ENCODE peak calls at places on chromosomes 2 and 18, in eight cellular contexts. One of them, this sample, is unnamed.

GRCh38 chr2:214774108-214774507 is 35.4 kb downstream of the BARD1 start:
- DNase-seq in A549: no peak
- DNase-seq in caudate nucleus: no peak
- DNase-seq in heart right ventricle: no peak
- DNase-seq in adrenal gland: no peak
- DNase-seq in neuronal stem cell: no peak
- DNase-seq in SJSA1: no peak
- DNase-seq in AG04450: peak; percentile 29
- DNase-seq in this sample: no peak

GRCh38 chr2:101464841-101465240 is 10.1 kb downstream of the RFX8 start:
- DNase-seq in A549: no peak
- DNase-seq in caudate nucleus: no peak
- DNase-seq in heart right ventricle: no peak
- DNase-seq in adrenal gland: no peak
- DNase-seq in neuronal stem cell: no peak
- DNase-seq in SJSA1: no peak
- DNase-seq in AG04450: no peak
- DNase-seq in this sample: no peak

GRCh38 chr2:220469201-220469600 is 841.8 kb downstream of the SLC4A3 start:
- DNase-seq in A549: no peak
- DNase-seq in caudate nucleus: no peak
- DNase-seq in heart right ventricle: no peak
- DNase-seq in adrenal gland: no peak
- DNase-seq in neuronal stem cell: no peak
- DNase-seq in SJSA1: no peak
- DNase-seq in AG04450: peak; percentile 36
- DNase-seq in this sample: no peak

GRCh38 chr2:164275659-164276058 is 345.6 kb downstream of the GRB14 start:
- DNase-seq in A549: no peak
- DNase-seq in caudate nucleus: no peak
- DNase-seq in heart right ventricle: no peak
- DNase-seq in adrenal gland: no peak
- DNase-seq in neuronal stem cell: no peak
- DNase-seq in SJSA1: no peak
- DNase-seq in AG04450: no peak
- DNase-seq in this sample: no peak

GRCh38 chr18:13273800-13274199 is 55.2 kb downstream of the LDLRAD4 start:
- DNase-seq in A549: no peak
- DNase-seq in caudate nucleus: no peak
- DNase-seq in heart right ventricle: no peak
- DNase-seq in adrenal gland: peak; percentile 19
- DNase-seq in neuronal stem cell: no peak
- DNase-seq in SJSA1: peak; percentile 30
- DNase-seq in AG04450: no peak
- DNase-seq in this sample: no peak

GRCh38 chr2:46364797-46365457 is 67.7 kb downstream of the EPAS1 start:
- DNase-seq in A549: peak; percentile 50
- DNase-seq in caudate nucleus: no peak
- DNase-seq in heart right ventricle: peak; percentile 65
- DNase-seq in adrenal gland: peak; percentile 58
- DNase-seq in neuronal stem cell: peak; percentile 26
- DNase-seq in SJSA1: no peak
- DNase-seq in AG04450: peak; percentile 20
- DNase-seq in this sample: peak; percentile 66

GRCh38 chr2:130391058-130391871 is 35.4 kb downstream of the PTPN18 start:
- DNase-seq in A549: peak; percentile 66
- DNase-seq in caudate nucleus: peak; percentile 46
- DNase-seq in heart right ventricle: peak; percentile 76
- DNase-seq in adrenal gland: peak; percentile 78
- DNase-seq in neuronal stem cell: peak; percentile 44
- DNase-seq in SJSA1: peak; percentile 73
- DNase-seq in AG04450: no peak
- DNase-seq in this sample: peak; percentile 90

GRCh38 chr2:171347158-171347557 is 86.6 kb downstream of the METTL8 start:
- DNase-seq in A549: no peak
- DNase-seq in caudate nucleus: no peak
- DNase-seq in heart right ventricle: no peak
- DNase-seq in adrenal gland: no peak
- DNase-seq in neuronal stem cell: no peak
- DNase-seq in SJSA1: no peak
- DNase-seq in AG04450: no peak
- DNase-seq in this sample: no peak

GRCh38 chr2:239315308-239315707 is 85.5 kb downstream of the HDAC4 start:
- DNase-seq in A549: no peak
- DNase-seq in caudate nucleus: no peak
- DNase-seq in heart right ventricle: no peak
- DNase-seq in adrenal gland: peak; percentile 15
- DNase-seq in neuronal stem cell: no peak
- DNase-seq in SJSA1: no peak
- DNase-seq in AG04450: no peak
- DNase-seq in this sample: peak; percentile 7

GRCh38 chr18:44957440-44957839 is 276.8 kb downstream of the SETBP1 start:
- DNase-seq in A549: no peak
- DNase-seq in caudate nucleus: no peak
- DNase-seq in heart right ventricle: no peak
- DNase-seq in adrenal gland: no peak
- DNase-seq in neuronal stem cell: no peak
- DNase-seq in SJSA1: no peak
- DNase-seq in AG04450: no peak
- DNase-seq in this sample: no peak

DNA sequence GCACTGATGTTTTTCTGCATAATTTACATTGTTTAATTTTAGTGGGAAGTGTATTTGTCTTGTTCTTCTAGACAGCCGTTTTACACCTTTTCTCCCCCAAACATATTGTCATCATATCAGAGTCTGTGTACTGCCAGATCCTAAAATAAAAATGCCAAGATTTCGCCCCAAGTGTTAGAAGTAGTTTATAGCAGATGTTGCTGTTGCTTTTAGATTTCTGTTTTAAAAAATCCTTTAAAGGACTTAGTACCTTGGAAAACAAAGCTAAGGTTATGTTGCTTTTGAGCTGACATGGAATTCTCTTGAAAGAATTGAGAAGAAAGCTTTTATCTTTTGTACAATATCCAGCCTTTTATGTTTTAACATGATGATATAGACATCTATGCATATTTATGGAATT is 36.1 kb downstream of the NAB1 start:
- DNase-seq in A549: no peak
- DNase-seq in caudate nucleus: no peak
- DNase-seq in heart right ventricle: no peak
- DNase-seq in adrenal gland: no peak
- DNase-seq in neuronal stem cell: no peak
- DNase-seq in SJSA1: no peak
- DNase-seq in AG04450: no peak
- DNase-seq in this sample: no peak
- H3K27ac ChIP-seq in A549: no peak overlapping the region
- H3K27ac ChIP-seq in caudate nucleus: no peak overlapping the region
- H3K27ac ChIP-seq in heart right ventricle: no peak overlapping the region
- H3K27ac ChIP-seq in adrenal gland: no peak overlapping the region
- H3K27ac ChIP-seq in neuronal stem cell: no peak overlapping the region
- H3K27ac ChIP-seq in SJSA1: no peak overlapping the region
- H3K27ac ChIP-seq in AG04450: no peak overlapping the region
- H3K27ac ChIP-seq in this sample: no peak overlapping the region

GRCh38 chr2:235005023-235005422 is 53.2 kb downstream of the SH3BP4 start:
- DNase-seq in A549: no peak
- DNase-seq in caudate nucleus: no peak
- DNase-seq in heart right ventricle: no peak
- DNase-seq in adrenal gland: no peak
- DNase-seq in neuronal stem cell: no peak
- DNase-seq in SJSA1: no peak
- DNase-seq in AG04450: no peak
- DNase-seq in this sample: no peak

GRCh38 chr2:235004289-235004903 is 52.6 kb downstream of the SH3BP4 start:
- DNase-seq in A549: no peak
- DNase-seq in caudate nucleus: no peak
- DNase-seq in heart right ventricle: no peak
- DNase-seq in adrenal gland: no peak
- DNase-seq in neuronal stem cell: no peak
- DNase-seq in SJSA1: no peak
- DNase-seq in AG04450: no peak
- DNase-seq in this sample: no peak

GRCh38 chr2:235006461-235006860 is 54.6 kb downstream of the SH3BP4 start:
- DNase-seq in A549: no peak
- DNase-seq in caudate nucleus: no peak
- DNase-seq in heart right ventricle: no peak
- DNase-seq in adrenal gland: no peak
- DNase-seq in neuronal stem cell: no peak
- DNase-seq in SJSA1: no peak
- DNase-seq in AG04450: no peak
- DNase-seq in this sample: no peak

GRCh38 chr2:235006986-235007385 is 55.2 kb downstream of the SH3BP4 start:
- DNase-seq in A549: no peak
- DNase-seq in caudate nucleus: no peak
- DNase-seq in heart right ventricle: no peak
- DNase-seq in adrenal gland: no peak
- DNase-seq in neuronal stem cell: no peak
- DNase-seq in SJSA1: no peak
- DNase-seq in AG04450: no peak
- DNase-seq in this sample: no peak

GRCh38 chr2:235005603-235006259 is 53.9 kb downstream of the SH3BP4 start:
- DNase-seq in A549: no peak
- DNase-seq in caudate nucleus: peak; percentile 31
- DNase-seq in heart right ventricle: peak; percentile 54
- DNase-seq in adrenal gland: no peak
- DNase-seq in neuronal stem cell: peak; percentile 65
- DNase-seq in SJSA1: no peak
- DNase-seq in AG04450: no peak
- DNase-seq in this sample: peak; percentile 90
- H3K27ac ChIP-seq in A549: no peak overlapping the region
- H3K27ac ChIP-seq in caudate nucleus: peak overlapping the region; percentile 22
- H3K27ac ChIP-seq in heart right ventricle: no peak overlapping the region
- H3K27ac ChIP-seq in adrenal gland: no peak overlapping the region
- H3K27ac ChIP-seq in neuronal stem cell: peak overlapping the region; percentile 52
- H3K27ac ChIP-seq in SJSA1: no peak overlapping the region
- H3K27ac ChIP-seq in AG04450: peak overlapping the region; percentile 31
- H3K27ac ChIP-seq in this sample: peak overlapping the region; percentile 41

GRCh38 chr2:142128105-142128504 is 2.7 kb downstream of the LRP1B start:
- DNase-seq in A549: no peak
- DNase-seq in caudate nucleus: no peak
- DNase-seq in heart right ventricle: no peak
- DNase-seq in adrenal gland: no peak
- DNase-seq in neuronal stem cell: no peak
- DNase-seq in SJSA1: no peak
- DNase-seq in AG04450: no peak
- DNase-seq in this sample: no peak

GRCh38 chr2:142131016-142131714 is at the start of gene LRP1B:
- DNase-seq in A549: no peak
- DNase-seq in caudate nucleus: peak; percentile 12
- DNase-seq in heart right ventricle: no peak
- DNase-seq in adrenal gland: peak; percentile 29
- DNase-seq in neuronal stem cell: peak; percentile 32
- DNase-seq in SJSA1: no peak
- DNase-seq in AG04450: no peak
- DNase-seq in this sample: peak; percentile 31

GRCh38 chr2:142127248-142127647 is 3.6 kb downstream of the LRP1B start:
- DNase-seq in A549: no peak
- DNase-seq in caudate nucleus: no peak
- DNase-seq in heart right ventricle: no peak
- DNase-seq in adrenal gland: no peak
- DNase-seq in neuronal stem cell: no peak
- DNase-seq in SJSA1: no peak
- DNase-seq in AG04450: no peak
- DNase-seq in this sample: no peak

GRCh38 chr2:142124706-142125105 is 6.1 kb downstream of the LRP1B start:
- DNase-seq in A549: no peak
- DNase-seq in caudate nucleus: no peak
- DNase-seq in heart right ventricle: no peak
- DNase-seq in adrenal gland: no peak
- DNase-seq in neuronal stem cell: no peak
- DNase-seq in SJSA1: no peak
- DNase-seq in AG04450: no peak
- DNase-seq in this sample: no peak

GRCh38 chr2:142130111-142131015 is 453 bp downstream of the LRP1B start:
- DNase-seq in A549: no peak
- DNase-seq in caudate nucleus: peak; percentile 22
- DNase-seq in heart right ventricle: peak; percentile 7
- DNase-seq in adrenal gland: peak; percentile 75
- DNase-seq in neuronal stem cell: peak; percentile 60
- DNase-seq in SJSA1: peak; percentile 40
- DNase-seq in AG04450: no peak
- DNase-seq in this sample: peak; percentile 53
- H3K27ac ChIP-seq in A549: no peak overlapping the region
- H3K27ac ChIP-seq in caudate nucleus: peak overlapping the region; percentile 97
- H3K27ac ChIP-seq in heart right ventricle: no peak overlapping the region
- H3K27ac ChIP-seq in adrenal gland: peak overlapping the region; percentile 21
- H3K27ac ChIP-seq in neuronal stem cell: no peak overlapping the region
- H3K27ac ChIP-seq in SJSA1: no peak overlapping the region
- H3K27ac ChIP-seq in AG04450: no peak overlapping the region
- H3K27ac ChIP-seq in this sample: no peak overlapping the region

GRCh38 chr2:201130524-201131186 is 14.7 kb downstream of the CFLAR start:
- DNase-seq in A549: no peak
- DNase-seq in caudate nucleus: no peak
- DNase-seq in heart right ventricle: peak; percentile 36
- DNase-seq in adrenal gland: no peak
- DNase-seq in neuronal stem cell: no peak
- DNase-seq in SJSA1: peak; percentile 63
- DNase-seq in AG04450: peak; percentile 48
- DNase-seq in this sample: no peak

GRCh38 chr2:201127128-201127521 is 11.2 kb downstream of the CFLAR start:
- DNase-seq in A549: no peak
- DNase-seq in caudate nucleus: no peak
- DNase-seq in heart right ventricle: no peak
- DNase-seq in adrenal gland: no peak
- DNase-seq in neuronal stem cell: no peak
- DNase-seq in SJSA1: no peak
- DNase-seq in AG04450: no peak
- DNase-seq in this sample: no peak

GRCh38 chr2:201126308-201127127 is 10.6 kb downstream of the CFLAR start:
- DNase-seq in A549: no peak
- DNase-seq in caudate nucleus: no peak
- DNase-seq in heart right ventricle: no peak
- DNase-seq in adrenal gland: no peak
- DNase-seq in neuronal stem cell: no peak
- DNase-seq in SJSA1: no peak
- DNase-seq in AG04450: no peak
- DNase-seq in this sample: no peak

GRCh38 chr2:201127570-201127969 is 11.6 kb downstream of the CFLAR start:
- DNase-seq in A549: no peak
- DNase-seq in caudate nucleus: no peak
- DNase-seq in heart right ventricle: peak; percentile 38
- DNase-seq in adrenal gland: no peak
- DNase-seq in neuronal stem cell: no peak
- DNase-seq in SJSA1: no peak
- DNase-seq in AG04450: peak; percentile 18
- DNase-seq in this sample: peak; percentile 86

GRCh38 chr2:201129044-201129505 is 13.1 kb downstream of the CFLAR start:
- DNase-seq in A549: no peak
- DNase-seq in caudate nucleus: no peak
- DNase-seq in heart right ventricle: no peak
- DNase-seq in adrenal gland: no peak
- DNase-seq in neuronal stem cell: no peak
- DNase-seq in SJSA1: peak; percentile 69
- DNase-seq in AG04450: peak; percentile 30
- DNase-seq in this sample: no peak
- H3K27ac ChIP-seq in A549: peak overlapping the region; percentile 86
- H3K27ac ChIP-seq in caudate nucleus: peak overlapping the region; percentile 75
- H3K27ac ChIP-seq in heart right ventricle: peak overlapping the region; percentile 100
- H3K27ac ChIP-seq in adrenal gland: peak overlapping the region; percentile 44
- H3K27ac ChIP-seq in neuronal stem cell: no peak overlapping the region
- H3K27ac ChIP-seq in SJSA1: peak overlapping the region; percentile 95
- H3K27ac ChIP-seq in AG04450: peak overlapping the region; percentile 95
- H3K27ac ChIP-seq in this sample: peak overlapping the region; percentile 61

This sample was measured in testis.